ENCODE peak calls at places on chromosome 12, in eight cellular contexts. One of them, this sample, is unnamed. For H3K4me1, the result is how much of the 10 kb centered on the place peaks cover.

GRCh38 chr12:46798056-46798455 is 27.7 kb downstream of the SLC38A4 start:
- DNase-seq in A549: no peak
- DNase-seq in SJCRH30: no peak
- DNase-seq in esophagus squamous epithelium: no peak
- DNase-seq in PC-3: no peak
- DNase-seq in neuronal stem cell: no peak
- DNase-seq in lower lobe of right lung: no peak
- DNase-seq in adipocyte: no peak
- DNase-seq in this sample: no peak

GRCh38 chr12:41188058-41188840 is at the start of gene PDZRN4:
- DNase-seq in A549: peak
- DNase-seq in SJCRH30: no peak
- DNase-seq in esophagus squamous epithelium: no peak
- DNase-seq in PC-3: no peak
- DNase-seq in neuronal stem cell: peak
- DNase-seq in lower lobe of right lung: peak
- DNase-seq in adipocyte: peak
- DNase-seq in this sample: no peak

GRCh38 chr12:10291030-10291429 is 16.6 kb upstream of the KLRD1 start:
- DNase-seq in A549: no peak
- DNase-seq in SJCRH30: no peak
- DNase-seq in esophagus squamous epithelium: no peak
- DNase-seq in PC-3: no peak
- DNase-seq in neuronal stem cell: no peak
- DNase-seq in lower lobe of right lung: no peak
- DNase-seq in adipocyte: no peak
- DNase-seq in this sample: no peak

GRCh38 chr12:14239350-14239934 is 126.0 kb upstream of the ATF7IP start:
- DNase-seq in A549: peak
- DNase-seq in SJCRH30: peak
- DNase-seq in esophagus squamous epithelium: no peak
- DNase-seq in PC-3: peak
- DNase-seq in neuronal stem cell: no peak
- DNase-seq in lower lobe of right lung: no peak
- DNase-seq in adipocyte: peak
- DNase-seq in this sample: no peak

GRCh38 chr12:65741662-65742480 is 82.4 kb upstream of the HMGA2 start:
- DNase-seq in A549: peak
- DNase-seq in SJCRH30: peak
- DNase-seq in esophagus squamous epithelium: no peak
- DNase-seq in PC-3: no peak
- DNase-seq in neuronal stem cell: peak
- DNase-seq in lower lobe of right lung: no peak
- DNase-seq in adipocyte: peak
- DNase-seq in this sample: no peak

GRCh38 chr12:130714091-130714590 is 2.0 kb downstream of the RIMBP2 start:
- DNase-seq in A549: no peak
- DNase-seq in SJCRH30: no peak
- DNase-seq in esophagus squamous epithelium: no peak
- DNase-seq in PC-3: no peak
- DNase-seq in neuronal stem cell: no peak
- DNase-seq in lower lobe of right lung: no peak
- DNase-seq in adipocyte: no peak
- DNase-seq in this sample: no peak

GRCh38 chr12:48329199-48329939 is 21.4 kb downstream of the ZNF641 start:
- DNase-seq in A549: no peak
- DNase-seq in SJCRH30: no peak
- DNase-seq in esophagus squamous epithelium: no peak
- DNase-seq in PC-3: no peak
- DNase-seq in neuronal stem cell: no peak
- DNase-seq in lower lobe of right lung: no peak
- DNase-seq in adipocyte: no peak
- DNase-seq in this sample: no peak

GRCh38 chr12:100753837-100754236 is 40.7 kb upstream of the ANO4 start:
- DNase-seq in A549: no peak
- DNase-seq in SJCRH30: peak
- DNase-seq in esophagus squamous epithelium: no peak
- DNase-seq in PC-3: peak
- DNase-seq in neuronal stem cell: no peak
- DNase-seq in lower lobe of right lung: no peak
- DNase-seq in adipocyte: no peak
- DNase-seq in this sample: no peak

GRCh38 chr12:12032260-12032761 is 38.4 kb upstream of the BCL2L14 start:
- DNase-seq in A549: no peak
- DNase-seq in SJCRH30: no peak
- DNase-seq in esophagus squamous epithelium: no peak
- DNase-seq in PC-3: no peak
- DNase-seq in neuronal stem cell: no peak
- DNase-seq in lower lobe of right lung: no peak
- DNase-seq in adipocyte: no peak
- DNase-seq in this sample: no peak

GRCh38 chr12:116247377-116247776 is 30.1 kb downstream of the MED13L start:
- DNase-seq in A549: no peak
- DNase-seq in SJCRH30: no peak
- DNase-seq in esophagus squamous epithelium: no peak
- DNase-seq in PC-3: no peak
- DNase-seq in neuronal stem cell: no peak
- DNase-seq in lower lobe of right lung: no peak
- DNase-seq in adipocyte: peak
- DNase-seq in this sample: no peak

GRCh38 chr12:109738209-109738608 is 24.6 kb downstream of the FAM222A start:
- DNase-seq in A549: no peak
- DNase-seq in SJCRH30: no peak
- DNase-seq in esophagus squamous epithelium: no peak
- DNase-seq in PC-3: no peak
- DNase-seq in neuronal stem cell: no peak
- DNase-seq in lower lobe of right lung: peak
- DNase-seq in adipocyte: no peak
- DNase-seq in this sample: no peak

GRCh38 chr12:5562581-5562980 is 130.7 kb downstream of the NTF3 start:
- DNase-seq in A549: no peak
- DNase-seq in SJCRH30: no peak
- DNase-seq in esophagus squamous epithelium: no peak
- DNase-seq in PC-3: no peak
- DNase-seq in neuronal stem cell: no peak
- DNase-seq in lower lobe of right lung: no peak
- DNase-seq in adipocyte: no peak
- DNase-seq in this sample: no peak

GRCh38 chr12:132217800-132218518 is 73.7 kb downstream of the NOC4L start:
- DNase-seq in A549: no peak
- DNase-seq in SJCRH30: no peak
- DNase-seq in esophagus squamous epithelium: no peak
- DNase-seq in PC-3: no peak
- DNase-seq in neuronal stem cell: no peak
- DNase-seq in lower lobe of right lung: no peak
- DNase-seq in adipocyte: no peak
- DNase-seq in this sample: no peak

GRCh38 chr12:122028601-122029560 is 7.2 kb downstream of the BCL7A start:
- DNase-seq in A549: no peak
- DNase-seq in SJCRH30: no peak
- DNase-seq in esophagus squamous epithelium: no peak
- DNase-seq in PC-3: no peak
- DNase-seq in neuronal stem cell: no peak
- DNase-seq in lower lobe of right lung: no peak
- DNase-seq in adipocyte: no peak
- DNase-seq in this sample: no peak

GRCh38 chr12:24081092-24081529 is 131.6 kb upstream of the SOX5 start:
- DNase-seq in A549: no peak
- DNase-seq in SJCRH30: no peak
- DNase-seq in esophagus squamous epithelium: no peak
- DNase-seq in PC-3: no peak
- DNase-seq in neuronal stem cell: no peak
- DNase-seq in lower lobe of right lung: no peak
- DNase-seq in adipocyte: no peak
- DNase-seq in this sample: no peak

GRCh38 chr12:24078318-24078765 is 128.9 kb upstream of the SOX5 start:
- DNase-seq in A549: no peak
- DNase-seq in SJCRH30: no peak
- DNase-seq in esophagus squamous epithelium: no peak
- DNase-seq in PC-3: no peak
- DNase-seq in neuronal stem cell: no peak
- DNase-seq in lower lobe of right lung: no peak
- DNase-seq in adipocyte: no peak
- DNase-seq in this sample: no peak

GRCh38 chr12:24081581-24081980 is 132.1 kb upstream of the SOX5 start:
- DNase-seq in A549: no peak
- DNase-seq in SJCRH30: no peak
- DNase-seq in esophagus squamous epithelium: no peak
- DNase-seq in PC-3: no peak
- DNase-seq in neuronal stem cell: no peak
- DNase-seq in lower lobe of right lung: no peak
- DNase-seq in adipocyte: no peak
- DNase-seq in this sample: no peak

GRCh38 chr12:24079083-24079482 is 129.6 kb upstream of the SOX5 start:
- DNase-seq in A549: no peak
- DNase-seq in SJCRH30: no peak
- DNase-seq in esophagus squamous epithelium: no peak
- DNase-seq in PC-3: no peak
- DNase-seq in neuronal stem cell: no peak
- DNase-seq in lower lobe of right lung: no peak
- DNase-seq in adipocyte: no peak
- DNase-seq in this sample: no peak

GRCh38 chr12:24080465-24080864 is 131.0 kb upstream of the SOX5 start:
- DNase-seq in A549: no peak
- DNase-seq in SJCRH30: no peak
- DNase-seq in esophagus squamous epithelium: no peak
- DNase-seq in PC-3: no peak
- DNase-seq in neuronal stem cell: no peak
- DNase-seq in lower lobe of right lung: no peak
- DNase-seq in adipocyte: no peak
- DNase-seq in this sample: no peak
- H3K4me1 ChIP-seq in A549: under half
- H3K4me1 ChIP-seq in SJCRH30: under half
- H3K4me1 ChIP-seq in esophagus squamous epithelium: under half
- H3K4me1 ChIP-seq in PC-3: under half
- H3K4me1 ChIP-seq in neuronal stem cell: under half
- H3K4me1 ChIP-seq in lower lobe of right lung: under half
- H3K4me1 ChIP-seq in adipocyte: under half
- H3K4me1 ChIP-seq in this sample: under half

DNA sequence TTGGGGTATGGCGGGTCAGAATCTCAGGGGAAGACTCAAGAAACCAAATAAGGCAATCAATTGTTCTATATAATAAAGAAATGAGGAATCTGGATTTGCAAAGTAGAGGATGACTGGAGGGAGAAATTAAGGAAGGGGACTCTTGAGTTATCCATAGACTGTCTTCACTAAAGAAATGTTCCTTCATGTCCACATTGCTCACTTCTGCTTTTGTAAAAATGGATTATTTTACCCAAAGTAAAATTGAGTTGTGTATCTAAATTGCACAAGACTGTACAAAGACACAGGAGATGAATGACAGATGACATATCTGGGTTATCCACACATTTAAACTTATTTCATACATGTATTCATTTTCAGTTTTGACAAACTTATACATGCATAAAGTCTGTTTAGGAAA is 11.4 kb downstream of the ATP2B1 start:
- DNase-seq in A549: no peak
- DNase-seq in SJCRH30: no peak
- DNase-seq in esophagus squamous epithelium: no peak
- DNase-seq in PC-3: no peak
- DNase-seq in neuronal stem cell: no peak
- DNase-seq in lower lobe of right lung: no peak
- DNase-seq in adipocyte: no peak
- DNase-seq in this sample: no peak
- H3K4me1 ChIP-seq in A549: half or more
- H3K4me1 ChIP-seq in SJCRH30: under half
- H3K4me1 ChIP-seq in esophagus squamous epithelium: under half
- H3K4me1 ChIP-seq in PC-3: under half
- H3K4me1 ChIP-seq in neuronal stem cell: under half
- H3K4me1 ChIP-seq in lower lobe of right lung: under half
- H3K4me1 ChIP-seq in adipocyte: under half
- H3K4me1 ChIP-seq in this sample: under half

GRCh38 chr12:50613463-50613862 is 108.7 kb downstream of the DIP2B start:
- DNase-seq in A549: no peak
- DNase-seq in SJCRH30: no peak
- DNase-seq in esophagus squamous epithelium: no peak
- DNase-seq in PC-3: no peak
- DNase-seq in neuronal stem cell: no peak
- DNase-seq in lower lobe of right lung: no peak
- DNase-seq in adipocyte: no peak
- DNase-seq in this sample: no peak

GRCh38 chr12:50614167-50614762 is 109.5 kb downstream of the DIP2B start:
- DNase-seq in A549: no peak
- DNase-seq in SJCRH30: peak
- DNase-seq in esophagus squamous epithelium: no peak
- DNase-seq in PC-3: no peak
- DNase-seq in neuronal stem cell: no peak
- DNase-seq in lower lobe of right lung: no peak
- DNase-seq in adipocyte: peak
- DNase-seq in this sample: no peak

GRCh38 chr12:50611021-50611420 is 106.2 kb downstream of the DIP2B start:
- DNase-seq in A549: no peak
- DNase-seq in SJCRH30: no peak
- DNase-seq in esophagus squamous epithelium: no peak
- DNase-seq in PC-3: no peak
- DNase-seq in neuronal stem cell: no peak
- DNase-seq in lower lobe of right lung: no peak
- DNase-seq in adipocyte: no peak
- DNase-seq in this sample: no peak

GRCh38 chr12:50610171-50610570 is 105.4 kb downstream of the DIP2B start:
- DNase-seq in A549: no peak
- DNase-seq in SJCRH30: no peak
- DNase-seq in esophagus squamous epithelium: no peak
- DNase-seq in PC-3: no peak
- DNase-seq in neuronal stem cell: no peak
- DNase-seq in lower lobe of right lung: no peak
- DNase-seq in adipocyte: no peak
- DNase-seq in this sample: no peak

GRCh38 chr12:50612882-50613281 is 108.1 kb downstream of the DIP2B start:
- DNase-seq in A549: no peak
- DNase-seq in SJCRH30: no peak
- DNase-seq in esophagus squamous epithelium: no peak
- DNase-seq in PC-3: no peak
- DNase-seq in neuronal stem cell: no peak
- DNase-seq in lower lobe of right lung: no peak
- DNase-seq in adipocyte: no peak
- DNase-seq in this sample: no peak
- H3K4me1 ChIP-seq in A549: under half
- H3K4me1 ChIP-seq in SJCRH30: under half
- H3K4me1 ChIP-seq in esophagus squamous epithelium: under half
- H3K4me1 ChIP-seq in PC-3: under half
- H3K4me1 ChIP-seq in neuronal stem cell: under half
- H3K4me1 ChIP-seq in lower lobe of right lung: under half
- H3K4me1 ChIP-seq in adipocyte: under half
- H3K4me1 ChIP-seq in this sample: under half

DNA sequence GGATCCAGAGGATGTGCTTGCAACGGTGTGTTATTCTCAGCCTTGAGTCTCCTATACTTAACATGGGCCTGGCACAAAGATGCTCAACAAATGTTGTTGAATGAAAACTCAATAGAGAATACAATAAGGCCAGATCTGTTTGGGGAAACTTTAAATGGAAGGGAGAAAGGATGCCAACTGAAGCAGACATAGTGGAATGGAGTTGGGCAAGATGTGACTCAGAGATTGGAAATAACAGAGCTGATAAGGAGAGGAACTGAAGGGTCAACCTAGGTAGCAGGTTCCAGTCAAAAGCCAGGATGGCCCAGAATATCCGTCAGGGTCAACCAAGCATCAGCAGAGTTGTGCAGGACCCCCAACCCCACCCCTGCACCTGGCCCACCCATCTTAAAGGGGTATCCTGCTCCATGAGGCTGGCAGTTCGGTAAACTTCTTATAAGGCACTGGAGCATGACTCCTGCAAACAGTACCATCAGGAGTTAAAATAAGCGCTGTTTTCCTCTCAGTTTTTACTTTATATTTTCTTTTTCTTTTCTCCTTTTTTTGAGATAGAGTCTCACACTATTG is 1.0 kb upstream of the BCDIN3D start:
- DNase-seq in A549: no peak
- DNase-seq in SJCRH30: no peak
- DNase-seq in esophagus squamous epithelium: no peak
- DNase-seq in PC-3: peak
- DNase-seq in neuronal stem cell: no peak
- DNase-seq in lower lobe of right lung: no peak
- DNase-seq in adipocyte: no peak
- DNase-seq in this sample: no peak
- H3K4me1 ChIP-seq in A549: under half
- H3K4me1 ChIP-seq in SJCRH30: under half
- H3K4me1 ChIP-seq in esophagus squamous epithelium: under half
- H3K4me1 ChIP-seq in PC-3: under half
- H3K4me1 ChIP-seq in neuronal stem cell: under half
- H3K4me1 ChIP-seq in lower lobe of right lung: under half
- H3K4me1 ChIP-seq in adipocyte: under half
- H3K4me1 ChIP-seq in this sample: under half